ENCODE peak calls at places on chromosomes 13 and 19, in four cellular contexts. G, H, S and W are unnamed samples.

GRCh38 chr13:46041335-46041934 is 11.1 kb downstream of the ZC3H13 start:
- DNase-seq in G (no peak), H (no peak), S (no peak), W (no peak)

GRCh38 chr13:65926750-65927171 is 1303.4 kb downstream of the PCDH9 start:
- DNase-seq in G (no peak), H (peak), S (no peak), W (no peak)

GRCh38 chr13:51780099-51780498 is 23.9 kb downstream of the DHRS12 start:
- DNase-seq in G (no peak), H (no peak), S (no peak), W (no peak)

GRCh38 chr13:79673310-79673992 is 192.5 kb downstream of the NDFIP2 start:
- DNase-seq in G (no peak), H (no peak), S (no peak), W (no peak)

GRCh38 chr13:43363156-43363918 is 340.0 kb downstream of the DNAJC15 start:
- DNase-seq in G (no peak), H (no peak), S (no peak), W (no peak)

GRCh38 chr13:54029226-54029625 is 1000.6 kb downstream of the OLFM4 start:
- DNase-seq in G (no peak), H (no peak), S (no peak), W (no peak)

GRCh38 chr13:88000239-88000638 is 329.1 kb downstream of the SLITRK5 start:
- DNase-seq in G (no peak), H (no peak), S (no peak), W (no peak)

GRCh38 chr19:51644636-51645271 is 1.9 kb downstream of the SIGLEC14 start:
- DNase-seq in G (no peak), H (no peak), S (no peak), W (no peak)

GRCh38 chr13:107339209-107339608 is 771.3 kb upstream of the ARGLU1 start:
- DNase-seq in G (no peak), H (no peak), S (no peak), W (no peak)

GRCh38 chr19:17455711-17456123 is 5.0 kb downstream of the NXNL1 start:
- DNase-seq in G (no peak), H (peak), S (no peak), W (no peak)

GRCh38 chr13:33757713-33758112 is 60.2 kb upstream of the RFC3 start:
- DNase-seq in G (no peak), H (no peak), S (no peak), W (no peak)

GRCh38 chr19:8145969-8146368 is 3.4 kb downstream of the FBN3 start:
- DNase-seq in G (no peak), H (peak), S (no peak), W (no peak)
- TF ChIP-seq CTCF in G (no peak), H (peak), S (no peak), W (no peak)

DNA sequence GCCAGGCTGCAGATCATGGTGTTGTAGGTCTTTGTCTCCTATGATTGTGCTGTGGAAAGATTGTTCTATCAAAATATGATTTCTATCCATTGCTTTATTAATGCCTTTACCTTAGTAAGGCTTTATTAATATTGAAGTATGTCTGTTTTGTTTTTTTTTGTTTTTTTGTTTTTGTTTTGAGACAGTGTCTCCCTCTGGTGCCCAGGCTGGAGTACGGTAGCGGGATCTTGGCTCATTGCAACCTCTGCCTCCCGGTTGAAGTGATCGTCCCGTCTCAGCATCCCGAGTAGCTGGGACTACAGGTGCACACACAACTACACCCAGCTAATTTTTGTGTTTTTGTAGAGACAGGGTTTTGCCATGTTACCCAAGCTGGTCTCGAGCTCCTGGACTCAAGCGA is 7.7 kb downstream of the IRGC start:
- DNase-seq in G (no peak), H (no peak), S (no peak), W (no peak)
- TF ChIP-seq CTCF in G (no peak), H (peak), S (peak), W (no peak)

GRCh38 chr13:77810430-77810829 is 108.2 kb downstream of the EDNRB start:
- DNase-seq in G (no peak), H (no peak), S (no peak), W (no peak)
- TF ChIP-seq CTCF in G (peak), H (peak), S (peak), W (no peak)

GRCh38 chr19:47836038-47836437 is 14.3 kb downstream of the CRX start:
- DNase-seq in G (no peak), H (no peak), S (no peak), W (no peak)

GRCh38 chr19:47826800-47827199 is 5.1 kb downstream of the CRX start:
- DNase-seq in G (no peak), H (no peak), S (no peak), W (no peak)

DNA sequence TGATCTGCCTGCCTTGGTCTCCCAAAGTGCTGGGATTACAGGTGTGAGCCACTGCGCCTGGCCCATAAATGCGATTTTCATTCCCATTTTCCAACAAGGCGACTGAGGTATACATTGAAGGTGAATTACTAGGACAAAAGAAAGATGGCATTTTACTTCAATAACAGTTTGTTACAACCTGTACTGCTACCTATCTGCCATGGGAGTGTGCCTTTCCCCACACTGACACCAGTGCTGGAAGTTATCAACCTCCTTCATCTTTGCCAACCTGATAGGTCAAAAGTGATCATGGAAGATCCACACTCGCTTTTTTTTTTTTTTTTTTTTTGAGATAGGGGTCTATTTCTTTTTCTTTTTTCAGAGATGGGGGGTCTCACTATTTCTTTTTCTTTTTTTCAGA is 11.0 kb downstream of the CRX start:
- DNase-seq in G (no peak), H (no peak), S (no peak), W (no peak)
- TF ChIP-seq CTCF in G (no peak), H (peak), S (no peak), W (no peak)

GRCh38 chr13:40452038-40452666 is 214.3 kb downstream of the FOXO1 start:
- DNase-seq in G (no peak), H (no peak), S (no peak), W (no peak)
- TF ChIP-seq CTCF in G (no peak), H (no peak), S (no peak), W (no peak)

GRCh38 chr19:1465191-1466016 is 13.6 kb downstream of the C19orf25 start:
- DNase-seq in G (no peak), H (peak), S (no peak), W (no peak)
- TF ChIP-seq CTCF in G (peak), H (peak), S (peak), W (no peak)

DNA sequence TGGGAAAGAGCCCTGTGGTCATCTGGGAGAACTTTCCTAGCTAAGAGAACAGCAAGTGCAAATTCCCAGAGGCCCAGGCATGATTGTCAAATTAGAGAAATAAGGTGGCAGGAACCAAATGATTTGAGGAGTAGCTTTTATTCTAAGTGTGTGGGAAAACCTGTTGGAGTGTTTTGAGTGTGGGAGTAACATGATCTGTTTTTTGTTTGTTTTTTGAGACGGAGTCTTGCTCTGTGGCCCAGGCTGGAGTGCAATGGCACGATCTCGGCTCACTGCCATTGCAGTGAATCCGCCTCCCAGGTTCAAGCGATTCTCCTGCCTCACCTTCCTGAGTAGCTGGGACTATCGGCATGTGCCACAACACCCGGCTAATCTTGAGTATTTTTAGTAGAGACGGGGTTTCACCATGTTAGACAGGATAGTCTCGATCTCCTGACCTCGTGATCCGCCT is 2.4 kb downstream of the SAE1 start:
- DNase-seq in G (no peak), H (no peak), S (no peak), W (no peak)
- TF ChIP-seq CTCF in G (no peak), H (no peak), S (no peak), W (no peak)

DNA sequence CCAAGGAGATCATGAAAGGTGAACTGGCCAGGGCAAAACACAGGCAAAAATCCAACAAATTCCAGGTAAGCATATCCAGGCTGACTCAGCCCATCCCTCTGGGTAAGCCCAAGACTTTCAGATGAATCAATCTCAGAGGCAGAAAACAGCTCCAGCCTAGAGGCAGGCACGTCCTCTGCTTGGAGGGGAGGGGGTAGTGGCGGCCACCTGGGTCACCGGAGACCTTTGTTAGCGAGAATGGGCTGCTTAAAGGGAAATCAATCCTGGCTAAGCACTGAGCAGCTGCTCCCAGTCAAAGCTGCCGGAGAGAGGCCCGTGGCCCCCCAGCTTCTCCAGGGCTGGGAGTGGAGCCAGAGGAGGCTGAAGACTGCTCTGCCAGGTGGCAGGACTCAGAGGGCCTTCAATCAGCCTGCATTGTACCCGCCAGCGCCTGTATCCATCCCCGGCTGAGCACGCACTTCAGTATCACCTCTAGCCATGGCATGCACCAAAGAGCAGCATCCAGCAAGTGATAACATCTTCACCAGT is 48.2 kb downstream of the PIN1 start:
- DNase-seq in G (no peak), H (peak), S (no peak), W (no peak)
- TF ChIP-seq CTCF in G (no peak), H (no peak), S (no peak), W (no peak)

DNA sequence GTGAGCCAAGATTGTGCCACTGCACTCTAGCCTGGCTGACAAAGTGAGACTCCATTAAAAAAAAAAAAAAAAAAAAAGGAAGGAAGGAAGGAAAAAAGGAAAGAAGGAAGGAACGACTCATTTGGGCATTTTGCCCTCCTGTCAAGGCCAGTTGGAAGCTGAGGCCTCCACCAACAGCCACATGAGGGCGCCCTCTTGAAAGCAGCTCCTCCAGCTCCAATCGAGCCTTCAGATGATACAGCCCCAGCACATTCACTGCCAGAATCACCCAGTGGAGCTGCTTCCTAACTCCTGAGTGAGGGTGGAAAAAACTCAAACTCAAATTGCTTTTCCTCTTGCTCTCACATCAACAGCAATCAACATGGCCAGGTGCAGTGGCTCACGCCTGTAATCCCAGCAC is 40.9 kb downstream of the GNG7 start:
- DNase-seq in G (no peak), H (no peak), S (no peak), W (no peak)
- TF ChIP-seq CTCF in G (no peak), H (peak), S (peak), W (no peak)

GRCh38 chr19:35996777-35997176 is 1.8 kb downstream of the SDHAF1 start:
- DNase-seq in G (no peak), H (no peak), S (no peak), W (no peak)

GRCh38 chr19:35992902-35993765 is 1.9 kb upstream of the SDHAF1 start:
- DNase-seq in G (no peak), H (no peak), S (no peak), W (no peak)

GRCh38 chr19:35994868-35995654 is at the start of gene SDHAF1:
- DNase-seq in G (peak), H (peak), S (peak), W (peak)

GRCh38 chr19:35991731-35992450 is 3.1 kb upstream of the SDHAF1 start:
- DNase-seq in G (no peak), H (no peak), S (no peak), W (no peak)

GRCh38 chr19:35995655-35995993 is 636 bp downstream of the SDHAF1 start:
- DNase-seq in G (no peak), H (peak), S (no peak), W (no peak)
- TF ChIP-seq CTCF in G (no peak), H (no peak), S (no peak), W (no peak)